ENCODE peak calls at places on chromosomes 5 and 9, in five cellular contexts. W, S, Y, A and G are unnamed samples.

GRCh38 chr9:127179633-127180401 is 57.4 kb upstream of the ANGPTL2 start:
- DNase-seq in W (no peak), S (peak), Y (no peak), A (no peak), G (no peak)

GRCh38 chr9:22308177-22308576 is 138.4 kb upstream of the DMRTA1 start:
- DNase-seq in W (no peak), S (no peak), Y (no peak), A (peak), G (no peak)

GRCh38 chr9:83208065-83208850 is 145.3 kb upstream of the RASEF start:
- DNase-seq in W (no peak), S (no peak), Y (no peak), A (peak), G (no peak)

GRCh38 chr5:88480766-88481499 is 212.3 kb upstream of the TMEM161B start:
- DNase-seq in W (no peak), S (no peak), Y (no peak), A (no peak), G (no peak)

GRCh38 chr5:154236-154635 is 37.1 kb upstream of the LRRC14B start:
- DNase-seq in W (no peak), S (no peak), Y (no peak), A (no peak), G (no peak)

GRCh38 chr9:93207326-93207814 is 23.4 kb downstream of the WNK2 start:
- DNase-seq in W (no peak), S (peak), Y (peak), A (no peak), G (no peak)

GRCh38 chr9:129026442-129027223 is 1.5 kb downstream of the SH3GLB2 start:
- DNase-seq in W (no peak), S (no peak), Y (no peak), A (peak), G (no peak)

GRCh38 chr5:111781200-111781599 is 24.2 kb upstream of the NREP start:
- DNase-seq in W (peak), S (no peak), Y (peak), A (no peak), G (no peak)

GRCh38 chr9:2727966-2728613 is 10.8 kb downstream of the KCNV2 start:
- DNase-seq in W (no peak), S (no peak), Y (no peak), A (peak), G (no peak)

GRCh38 chr5:149581192-149581861 is at the start of gene ARHGEF37:
- DNase-seq in W (peak), S (peak), Y (peak), A (peak), G (peak)

GRCh38 chr9:98410185-98410697 is 154.8 kb upstream of the TBC1D2 start:
- DNase-seq in W (no peak), S (no peak), Y (no peak), A (peak), G (no peak)

GRCh38 chr5:157785781-157786180 is 42.3 kb downstream of the LSM11 start:
- DNase-seq in W (no peak), S (no peak), Y (no peak), A (no peak), G (no peak)

GRCh38 chr5:69129413-69129812 is 35.6 kb downstream of the SLC30A5 start:
- DNase-seq in W (no peak), S (no peak), Y (no peak), A (no peak), G (no peak)

GRCh38 chr5:132211787-132212186 is 15.9 kb downstream of the P4HA2 start:
- DNase-seq in W (no peak), S (no peak), Y (no peak), A (peak), G (no peak)

GRCh38 chr5:57249251-57249874 is 75.5 kb downstream of the GPBP1 start:
- DNase-seq in W (no peak), S (no peak), Y (no peak), A (no peak), G (no peak)
- H3K27ac ChIP-seq in W (no peak), S (no peak), Y (no peak), A (no peak), G (no peak)

GRCh38 chr9:120889606-120890396 is 12.8 kb upstream of the PHF19 start:
- DNase-seq in W (no peak), S (no peak), Y (no peak), A (no peak), G (no peak)
- H3K27ac ChIP-seq in W (no peak), S (no peak), Y (peak), A (no peak), G (peak)

GRCh38 chr5:94793816-94794198 is 175.3 kb downstream of the SLF1 start:
- DNase-seq in W (no peak), S (no peak), Y (no peak), A (no peak), G (no peak)
- H3K27ac ChIP-seq in W (no peak), S (no peak), Y (no peak), A (no peak), G (no peak)

GRCh38 chr5:59769832-59770231 is 123.7 kb downstream of the PDE4D start:
- DNase-seq in W (no peak), S (no peak), Y (no peak), A (no peak), G (no peak)
- H3K27ac ChIP-seq in W (no peak), S (no peak), Y (no peak), A (no peak), G (no peak)

DNA sequence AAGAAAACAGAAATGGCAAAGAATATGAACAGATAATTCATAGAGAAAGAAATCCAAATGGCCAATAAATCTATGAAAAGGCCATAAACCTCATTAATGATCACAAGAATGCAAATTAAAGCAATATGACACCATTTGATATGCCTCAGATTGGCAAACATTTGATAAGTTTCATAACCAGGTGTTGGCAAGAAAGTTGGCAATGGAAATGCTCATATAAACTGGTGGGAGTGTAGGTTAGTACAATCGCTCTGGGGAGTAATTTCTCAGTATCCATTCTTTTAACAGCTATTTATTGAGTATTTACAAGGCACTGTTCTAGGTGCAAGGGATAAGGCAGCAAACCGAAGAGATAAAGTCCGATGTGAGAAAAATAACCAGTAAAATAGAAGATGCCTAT is 154.5 kb downstream of the TTLL11 start:
- DNase-seq in W (no peak), S (no peak), Y (no peak), A (no peak), G (no peak)
- H3K27ac ChIP-seq in W (no peak), S (no peak), Y (no peak), A (no peak), G (no peak)

GRCh38 chr9:137534256-137535119 is 15.7 kb downstream of the PNPLA7 start:
- DNase-seq in W (peak), S (no peak), Y (no peak), A (peak), G (no peak)
- H3K27ac ChIP-seq in W (no peak), S (no peak), Y (no peak), A (no peak), G (no peak)

DNA sequence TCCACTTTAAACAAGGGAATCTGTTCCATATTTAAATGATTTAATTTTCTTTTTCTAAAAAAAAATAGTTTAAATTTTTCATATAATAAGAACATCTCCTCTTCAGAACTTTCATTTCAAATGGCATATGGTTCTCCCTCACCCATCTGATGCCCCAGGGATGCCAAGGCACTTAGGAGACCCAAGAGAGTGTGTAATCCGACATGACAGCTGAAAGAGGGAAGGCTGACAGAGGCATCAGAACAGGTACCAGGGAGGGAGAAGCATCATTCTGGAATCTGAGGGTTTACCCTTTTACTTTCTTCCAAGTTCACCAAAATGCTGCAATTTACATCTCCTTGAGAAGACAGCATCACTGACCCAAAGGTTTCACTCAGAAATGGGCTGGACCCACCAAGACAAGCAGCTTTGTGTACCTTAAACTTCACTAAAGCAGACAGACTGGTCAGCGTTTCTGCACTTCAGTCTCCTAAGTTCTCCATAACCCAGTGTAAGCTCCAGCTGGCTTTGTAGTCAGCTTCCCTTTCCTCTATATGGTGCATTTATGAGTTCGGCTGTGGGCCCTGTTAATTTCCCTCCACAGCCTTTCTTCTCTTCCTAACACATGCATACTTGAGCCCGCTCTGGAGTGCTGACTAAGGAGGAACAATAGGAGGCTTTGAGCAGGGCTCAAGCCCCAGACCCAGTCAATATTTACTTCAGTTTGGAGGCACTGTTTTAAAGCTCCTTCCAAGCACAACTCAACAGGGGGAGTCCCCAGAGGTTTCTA is 17.7 kb downstream of the EFNA5 start:
- DNase-seq in W (no peak), S (no peak), Y (no peak), A (peak), G (no peak)
- H3K27ac ChIP-seq in W (no peak), S (no peak), Y (no peak), A (no peak), G (no peak)

GRCh38 chr9:122121391-122121790 is 28.3 kb upstream of the TTLL11 start:
- DNase-seq in W (no peak), S (peak), Y (no peak), A (no peak), G (no peak)

GRCh38 chr9:122124048-122124447 is 30.9 kb upstream of the TTLL11 start:
- DNase-seq in W (no peak), S (peak), Y (no peak), A (no peak), G (no peak)

GRCh38 chr9:122121931-122122330 is 28.8 kb upstream of the TTLL11 start:
- DNase-seq in W (no peak), S (peak), Y (no peak), A (no peak), G (no peak)

GRCh38 chr9:122122903-122123632 is 30.0 kb upstream of the TTLL11 start:
- DNase-seq in W (peak), S (peak), Y (peak), A (peak), G (peak)

GRCh38 chr9:122122468-122122867 is 29.4 kb upstream of the TTLL11 start:
- DNase-seq in W (no peak), S (peak), Y (no peak), A (no peak), G (no peak)
- H3K27ac ChIP-seq in W (no peak), S (no peak), Y (no peak), A (no peak), G (no peak)

GRCh38 chr9:37986001-37986400 is 82.1 kb upstream of the SLC25A51 start:
- DNase-seq in W (no peak), S (peak), Y (no peak), A (no peak), G (no peak)
- H3K27ac ChIP-seq in W (no peak), S (no peak), Y (no peak), A (no peak), G (no peak)